ENCODE peak calls at places on chromosomes 5 and 9, in five cellular contexts. U, J, O, C and E are unnamed samples.
A peak's percentile ranks its signal among the peaks of the same experiment; 100 is the strongest.

GRCh38 chr9:136281421-136282271 is 22.2 kb downstream of the CCDC187 start:
- DNase-seq in O (no peak), C (no peak), J (no peak), U (no peak), E (no peak)

GRCh38 chr9:6673326-6674025 is 27.9 kb upstream of the GLDC start:
- DNase-seq in O (peak; percentile 60), U (no peak), C (no peak), J (no peak), E (no peak)

GRCh38 chr5:84242286-84242685 is 142.4 kb downstream of the EDIL3 start:
- DNase-seq in U (no peak), O (no peak), C (peak; percentile 94), J (no peak), E (no peak)

GRCh38 chr5:174500636-174501035 is 223.7 kb upstream of the MSX2 start:
- DNase-seq in O (no peak), U (no peak), C (no peak), J (no peak), E (no peak)

GRCh38 chr5:103667068-103667467 is 104.5 kb upstream of the NUDT12 start:
- DNase-seq in O (no peak), U (no peak), J (no peak), C (peak; percentile 57), E (no peak)

GRCh38 chr9:95138474-95138873 is 179.0 kb downstream of the FANCC start:
- DNase-seq in U (no peak), C (peak; percentile 51), O (no peak), J (no peak), E (no peak)

GRCh38 chr9:112970939-112971338 is 41.1 kb downstream of the ZNF883 start:
- DNase-seq in U (no peak), O (no peak), J (no peak), C (no peak), E (no peak)

GRCh38 chr5:175753536-175753890 is 95.6 kb downstream of the HRH2 start:
- DNase-seq in J (no peak), C (no peak), O (no peak), U (no peak), E (no peak)

GRCh38 chr5:35990524-35990923 is 666 bp downstream of the UGT3A1 start:
- DNase-seq in C (no peak), J (no peak), O (no peak), U (no peak), E (no peak)

GRCh38 chr5:39905356-39905755 is 480.6 kb upstream of the DAB2 start:
- DNase-seq in J (no peak), O (no peak), C (no peak), U (no peak), E (no peak)

GRCh38 chr5:53358794-53359193 is 121.6 kb upstream of the FST start:
- DNase-seq in U (no peak), O (no peak), J (no peak), C (no peak), E (no peak)

GRCh38 chr5:143807401-143807800 is 4.6 kb upstream of the HMHB1 start:
- DNase-seq in C (no peak), J (no peak), U (no peak), O (no peak), E (no peak)

GRCh38 chr5:148808864-148809642 is 17.4 kb upstream of the ADRB2 start:
- DNase-seq in O (peak; percentile 81), C (no peak), J (no peak), U (no peak), E (no peak)
- H3K4me3 ChIP-seq in O (peak overlapping the region; percentile 62), C (peak overlapping the region; percentile 27), J (no peak overlapping the region), U (peak overlapping the region; percentile 58), E (no peak overlapping the region)

GRCh38 chr9:37053684-37054512 is 19.8 kb upstream of the PAX5 start:
- DNase-seq in U (no peak), C (no peak), O (no peak), J (no peak), E (no peak)
- H3K27me3 ChIP-seq in U (no peaks in the 10 kb centered on the region), C (peaks cover 18% of the 10 kb centered on the region), O (no peaks in the 10 kb centered on the region), J (no peaks in the 10 kb centered on the region), E (no peaks in the 10 kb centered on the region)

GRCh38 chr5:116510525-116510924 is 64.1 kb downstream of the SEMA6A start:
- DNase-seq in C (peak; percentile 76), J (no peak), U (no peak), O (no peak), E (no peak)

GRCh38 chr5:116507051-116507537 is 67.5 kb downstream of the SEMA6A start:
- DNase-seq in C (no peak), U (no peak), J (no peak), O (no peak), E (no peak)

GRCh38 chr5:116508835-116509234 is 65.8 kb downstream of the SEMA6A start:
- DNase-seq in C (no peak), J (no peak), U (no peak), O (no peak), E (no peak)

GRCh38 chr5:116507941-116508655 is 66.5 kb downstream of the SEMA6A start:
- DNase-seq in C (no peak), U (no peak), O (no peak), J (no peak), E (no peak)

DNA sequence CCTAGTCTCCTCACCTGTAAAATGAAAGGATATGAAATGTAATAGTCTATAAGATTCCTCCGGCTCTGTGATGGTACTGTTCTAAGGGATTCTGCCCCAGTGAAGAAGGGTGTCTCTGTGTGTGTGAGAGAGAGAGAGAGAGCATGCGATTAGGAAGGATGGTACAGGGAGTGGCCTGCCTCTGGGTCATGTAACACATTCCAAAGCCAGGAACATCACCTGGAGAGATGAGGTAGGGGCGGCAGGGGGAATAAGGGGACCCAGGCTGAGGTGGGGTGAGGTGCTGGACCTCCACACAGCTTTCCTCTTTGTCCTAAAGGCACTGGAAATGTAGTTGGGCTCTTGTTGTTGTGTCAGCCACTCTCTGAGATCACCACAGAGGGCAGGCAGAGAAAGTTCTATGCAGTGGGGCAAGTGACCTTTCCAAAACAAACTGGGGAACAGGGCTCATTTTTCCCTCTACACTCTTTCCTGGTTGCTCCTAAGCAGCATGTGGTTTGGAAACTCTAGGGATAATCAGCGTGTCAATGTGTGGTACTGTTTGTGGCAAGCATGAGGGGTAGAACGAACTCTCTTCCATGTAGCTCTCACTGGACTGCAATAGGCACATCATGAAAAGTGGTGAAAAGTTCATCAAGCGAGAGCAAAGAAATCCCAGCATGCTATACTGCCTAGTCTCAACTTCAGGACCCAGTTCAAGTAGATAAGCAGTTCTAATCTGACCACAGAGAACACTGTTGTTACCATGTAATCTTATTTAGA is 65.0 kb downstream of the SEMA6A start:
- DNase-seq in J (no peak), O (no peak), C (no peak), U (no peak), E (no peak)
- H3K4me1 ChIP-seq in J (peaks cover 1% of the 10 kb centered on the region), O (no peaks in the 10 kb centered on the region), C (no peaks in the 10 kb centered on the region), U (no peaks in the 10 kb centered on the region), E (no peaks in the 10 kb centered on the region)

GRCh38 chr9:34591091-34591910 is 1.8 kb upstream of the CNTFR start:
- DNase-seq in O (peak; percentile 74), U (no peak), C (peak; percentile 58), J (peak; percentile 88), E (peak; percentile 80)
- H3K4me3 ChIP-seq in O (peak overlapping the region; percentile 65), U (peak overlapping the region; percentile 73), C (no peak overlapping the region), J (no peak overlapping the region), E (peak overlapping the region; percentile 18)